ENCODE peak calls at places on chromosomes 5 and 9, in ten cellular contexts. D is A549, K is fibroblast of pulmonary artery, G is lung, P is astrocyte of the spinal cord, J is Panc1, F is heart left ventricle, E is type B pancreatic cell, Y is HL-60, I is mammary epithelial cell. W is an unnamed sample.

GRCh38 chr9:80127920-80128319 is 556.2 kb downstream of the TLE4 start:
- DNase-seq in D (no peak), K (no peak), G (no peak), P (peak), J (no peak), F (no peak), E (no peak), Y (no peak), I (no peak), W (no peak)

GRCh38 chr5:26761040-26761439 is 277.3 kb downstream of the CDH9 start:
- DNase-seq in D (no peak), K (no peak), G (no peak), P (no peak), J (no peak), F (no peak), E (no peak), Y (no peak), I (no peak), W (no peak)

GRCh38 chr5:83562817-83563557 is 91.4 kb downstream of the VCAN start:
- DNase-seq in D (no peak), K (peak), G (no peak), P (no peak), J (no peak), F (no peak), E (no peak), Y (no peak), I (no peak), W (no peak)

GRCh38 chr9:25678147-25678666 is at the start of gene TUSC1:
- DNase-seq in D (peak), K (peak), G (peak), P (peak), J (no peak), F (peak), E (no peak), Y (no peak), I (peak), W (peak)

GRCh38 chr5:94544031-94544650 is 74.3 kb downstream of the KIAA0825 start:
- DNase-seq in D (no peak), K (peak), G (no peak), P (peak), J (no peak), F (no peak), E (no peak), Y (peak), I (peak), W (no peak)

GRCh38 chr9:110382731-110383130 is 45.1 kb upstream of the TXNDC8 start:
- DNase-seq in D (no peak), K (no peak), G (no peak), P (no peak), J (no peak), F (no peak), E (no peak), Y (no peak), I (no peak), W (no peak)

GRCh38 chr5:4977421-4977820 is 162.7 kb upstream of the ADAMTS16 start:
- DNase-seq in D (no peak), K (no peak), G (no peak), P (peak), J (no peak), F (no peak), E (no peak), Y (no peak), I (no peak), W (no peak)

GRCh38 chr9:12884736-12885395 is 110.0 kb downstream of the LURAP1L start:
- DNase-seq in D (peak), K (peak), G (no peak), P (peak), J (peak), F (no peak), E (no peak), Y (no peak), I (peak), W (no peak)

GRCh38 chr5:62289813-62290212 is 16.2 kb upstream of the KIF2A start:
- DNase-seq in D (no peak), K (no peak), G (no peak), P (no peak), J (no peak), F (no peak), E (no peak), Y (no peak), I (no peak), W (no peak)

GRCh38 chr9:137615387-137615871 is 3.4 kb upstream of the EHMT1 start:
- DNase-seq in D (no peak), K (no peak), G (no peak), P (no peak), J (no peak), F (peak), E (no peak), Y (no peak), I (no peak), W (no peak)

GRCh38 chr9:137613259-137613658 is 5.5 kb upstream of the EHMT1 start:
- DNase-seq in D (no peak), K (no peak), G (no peak), P (no peak), J (no peak), F (no peak), E (no peak), Y (no peak), I (no peak), W (no peak)

GRCh38 chr9:137612741-137613142 is 6.1 kb upstream of the EHMT1 start:
- DNase-seq in D (no peak), K (no peak), G (no peak), P (no peak), J (no peak), F (no peak), E (no peak), Y (no peak), I (no peak), W (no peak)

GRCh38 chr9:137613738-137614523 is 4.9 kb upstream of the EHMT1 start:
- DNase-seq in D (no peak), K (no peak), G (no peak), P (no peak), J (no peak), F (no peak), E (no peak), Y (no peak), I (no peak), W (no peak)

GRCh38 chr9:137614631-137615386 is 4.0 kb upstream of the EHMT1 start:
- DNase-seq in D (no peak), K (no peak), G (no peak), P (no peak), J (no peak), F (peak), E (no peak), Y (no peak), I (no peak), W (no peak)
- TF ChIP-seq CTCF in D (no peak), K (no peak), G (no peak), P (no peak), J (peak), F (no peak), E (peak), Y (no peak), I (no peak), W (no peak)

DNA sequence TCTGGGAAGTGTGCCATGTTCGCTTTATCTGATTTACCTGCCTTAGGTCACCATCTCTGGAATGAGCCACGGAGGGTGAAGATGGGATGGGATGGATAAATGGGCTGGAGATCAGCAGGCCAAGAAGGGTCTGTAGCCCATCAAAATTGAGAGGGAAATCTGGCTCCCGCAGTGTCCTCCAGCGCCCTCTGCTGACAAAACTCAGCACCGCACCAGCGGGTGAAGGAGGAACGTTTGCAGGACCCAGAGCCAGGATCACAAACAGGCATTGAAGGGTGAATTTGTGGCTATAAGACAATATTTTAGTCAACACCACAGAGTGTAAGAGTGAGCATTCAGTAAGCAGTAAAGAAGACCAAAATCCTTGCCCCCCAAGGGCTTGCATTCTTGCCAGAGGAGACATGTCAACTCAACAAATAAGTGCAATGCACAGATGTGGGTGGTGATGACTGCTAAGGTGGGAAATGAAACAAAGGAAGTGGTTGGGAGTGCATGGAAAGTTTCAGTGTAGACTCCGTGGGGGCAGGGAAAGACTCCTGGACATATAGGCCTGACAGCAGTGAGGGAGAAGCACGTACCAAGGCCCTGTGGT is 124.4 kb downstream of the TENT4A start:
- DNase-seq in D (peak), K (no peak), G (no peak), P (no peak), J (peak), F (no peak), E (no peak), Y (peak), I (no peak), W (peak)
- TF ChIP-seq CTCF in D (peak), K (peak), G (no peak), P (peak), J (peak), F (peak), E (peak), Y (peak), I (peak), W (peak)

DNA sequence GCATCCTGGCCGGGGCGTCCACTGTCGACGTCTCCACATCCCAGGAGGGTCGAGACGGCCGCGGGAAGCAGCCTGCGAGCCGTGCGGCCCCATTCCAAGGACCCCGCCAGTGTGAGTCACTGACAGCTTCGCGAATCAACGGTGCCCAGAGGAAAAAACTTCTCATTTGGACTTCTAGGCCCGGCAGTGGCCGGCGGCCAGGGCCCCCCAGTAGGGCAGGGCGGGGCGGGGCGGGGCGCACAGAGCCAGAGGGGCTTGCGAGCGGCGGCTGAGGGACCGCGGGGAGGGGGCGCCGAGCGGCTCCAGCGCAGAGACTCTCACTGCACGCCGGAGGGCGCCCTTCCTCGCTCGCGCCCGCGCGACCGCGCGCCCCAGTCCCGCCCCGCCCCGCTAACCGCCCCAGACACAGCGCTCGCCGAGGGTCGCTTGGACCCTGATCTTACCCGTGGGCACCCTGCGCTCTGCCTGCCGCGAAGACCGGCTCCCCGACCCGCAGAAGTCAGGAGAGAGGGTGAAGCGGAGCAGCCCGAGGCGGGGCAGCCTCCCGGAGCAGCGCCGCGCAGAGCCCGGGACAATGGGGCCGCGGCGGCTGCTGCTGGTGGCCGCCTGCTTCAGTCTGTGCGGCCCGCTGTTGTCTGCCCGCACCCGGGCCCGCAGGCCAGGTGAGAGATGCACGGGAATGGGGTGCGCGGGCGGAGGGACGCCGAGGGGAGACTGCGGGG is at the start of gene F2R:
- DNase-seq in D (peak), K (peak), G (no peak), P (peak), J (no peak), F (peak), E (peak), Y (no peak), I (peak), W (peak)
- TF ChIP-seq CTCF in D (peak), K (peak), G (no peak), P (peak), J (peak), F (peak), E (peak), Y (no peak), I (peak), W (peak)

GRCh38 chr5:10675177-10675700 is 85.8 kb downstream of the DAP start:
- DNase-seq in D (no peak), K (no peak), G (no peak), P (no peak), J (no peak), F (no peak), E (no peak), Y (no peak), I (no peak), W (no peak)
- TF ChIP-seq CTCF in D (no peak), K (no peak), G (no peak), P (no peak), J (no peak), F (no peak), E (no peak), Y (no peak), I (no peak), W (no peak)

DNA sequence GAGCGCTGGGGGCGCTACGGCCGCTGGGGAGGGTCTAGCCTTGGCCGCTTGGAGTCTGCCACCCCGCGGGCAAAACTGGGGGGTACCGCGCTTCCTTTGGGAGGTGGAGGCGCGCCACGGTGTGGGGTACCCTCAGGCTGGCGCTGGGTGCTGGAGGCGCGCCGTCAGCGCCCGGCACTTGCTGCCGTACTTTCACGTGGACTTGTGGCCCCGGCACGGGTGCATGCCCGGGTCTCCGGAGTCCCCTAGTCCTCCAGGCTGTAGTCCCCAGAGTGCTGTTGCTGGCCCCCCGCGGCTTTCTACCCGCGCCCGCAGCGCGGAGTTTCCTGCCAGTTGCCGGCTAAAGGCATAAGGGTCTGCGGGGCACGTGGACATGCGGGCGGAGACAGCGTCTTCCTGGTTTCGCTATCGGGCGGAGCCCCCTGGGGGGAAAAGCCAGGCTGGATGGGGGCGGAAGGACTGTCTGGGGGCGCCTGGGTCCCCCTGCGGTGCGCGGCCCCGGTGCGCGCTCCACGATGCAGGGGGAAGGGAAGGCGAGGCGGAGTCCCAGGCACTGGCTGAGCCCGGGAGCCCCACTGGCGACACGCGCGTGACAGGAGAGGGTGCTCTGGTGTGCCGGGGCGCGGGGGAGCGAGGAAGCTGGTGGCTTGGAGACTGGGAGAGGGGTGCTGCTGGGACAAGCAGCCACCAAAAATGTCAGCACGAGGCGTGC is 666 bp downstream of the PPARGC1B start:
- DNase-seq in D (peak), K (no peak), G (no peak), P (peak), J (no peak), F (peak), E (peak), Y (peak), I (peak), W (peak)
- TF ChIP-seq CTCF in D (peak), K (no peak), G (no peak), P (no peak), J (no peak), F (no peak), E (no peak), Y (no peak), I (peak), W (no peak)

DNA sequence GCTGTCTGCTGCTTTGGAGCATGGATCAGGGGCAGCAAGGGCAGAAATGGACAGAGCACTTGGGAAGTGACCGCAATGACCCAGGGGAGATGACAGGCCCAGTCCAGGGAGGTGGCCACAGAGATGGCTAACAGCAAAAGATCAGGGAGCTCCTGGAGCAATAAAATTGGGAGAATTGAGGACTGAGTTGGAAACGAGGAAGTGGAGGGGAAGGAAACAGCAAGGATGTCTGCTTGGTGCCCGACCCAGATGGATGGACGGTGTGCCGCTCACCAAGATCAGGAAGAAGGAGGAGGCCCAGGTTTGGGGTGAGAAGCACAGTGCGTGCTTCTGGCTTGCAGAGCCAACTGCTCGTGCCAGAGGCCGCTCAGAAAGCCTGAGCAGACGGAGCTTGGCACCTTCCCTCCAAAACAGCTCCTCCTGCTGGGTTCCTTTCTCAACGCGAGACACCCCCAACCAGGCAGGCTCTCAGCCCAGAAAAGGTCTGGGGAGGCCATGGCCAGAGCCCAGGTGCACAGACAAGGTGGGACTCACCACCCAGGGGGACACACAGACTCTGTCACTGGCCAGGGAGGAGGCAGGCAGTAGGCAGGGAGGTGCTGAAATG is 1.7 kb upstream of the SLC34A1 start:
- DNase-seq in D (peak), K (peak), G (no peak), P (peak), J (no peak), F (no peak), E (no peak), Y (no peak), I (no peak), W (no peak)
- TF ChIP-seq CTCF in D (peak), K (peak), G (no peak), P (peak), J (no peak), F (no peak), E (no peak), Y (peak), I (peak), W (peak)

GRCh38 chr5:133227082-133227481 is 175.3 kb downstream of the HSPA4 start:
- DNase-seq in D (no peak), K (no peak), G (no peak), P (no peak), J (no peak), F (no peak), E (no peak), Y (no peak), I (no peak), W (no peak)
- TF ChIP-seq CTCF in D (no peak), K (no peak), G (no peak), P (no peak), J (no peak), F (no peak), E (no peak), Y (no peak), I (peak), W (no peak)

GRCh38 chr5:120082316-120083068 is 381.6 kb upstream of the PRR16 start:
- DNase-seq in D (no peak), K (no peak), G (no peak), P (no peak), J (no peak), F (no peak), E (no peak), Y (no peak), I (no peak), W (no peak)
- TF ChIP-seq CTCF in D (no peak), K (no peak), G (no peak), P (peak), J (no peak), F (no peak), E (no peak), Y (no peak), I (peak), W (no peak)